ENCODE peak calls at places on chromosomes 2 and 18, in nine cellular contexts. E, Q, W, C, K, F, M, G and Y are unnamed samples.

GRCh38 chr2:128563348-128563687 is 244.7 kb upstream of the HS6ST1 start:
- DNase-seq in E (peak), Q (no peak), G (no peak), K (no peak), C (no peak), W (peak), F (no peak), M (no peak), Y (peak)

GRCh38 chr2:177419274-177419673 is 26.7 kb downstream of the AGPS start:
- DNase-seq in W (peak), C (no peak), E (no peak), G (peak), F (no peak), K (no peak), M (no peak), Q (peak), Y (no peak)

GRCh38 chr2:12107849-12108420 is 361.5 kb downstream of the LPIN1 start:
- DNase-seq in E (no peak), C (no peak), M (no peak), F (no peak), Q (no peak), W (peak), G (no peak), K (no peak), Y (no peak)

GRCh38 chr2:27306136-27306535 is 2.1 kb downstream of the UCN start:
- DNase-seq in F (peak), C (no peak), E (peak), W (no peak), Q (no peak), M (no peak), G (no peak), K (no peak), Y (no peak)

GRCh38 chr18:7688580-7688979 is 121.5 kb downstream of the PTPRM start:
- DNase-seq in W (no peak), E (no peak), M (no peak), C (no peak), G (no peak), F (no peak), Q (no peak), K (no peak), Y (no peak)

GRCh38 chr2:184589261-184589660 is 9.1 kb upstream of the ZNF804A start:
- DNase-seq in Q (no peak), C (no peak), F (no peak), E (no peak), W (no peak), G (no peak), M (no peak), K (no peak), Y (no peak)

GRCh38 chr2:24787532-24787931 is 5.7 kb downstream of the PTRHD1 start:
- DNase-seq in C (no peak), K (no peak), Q (no peak), E (no peak), F (no peak), G (no peak), M (no peak), W (no peak), Y (no peak)

GRCh38 chr18:41751161-41751560 is 203.9 kb upstream of the PIK3C3 start:
- DNase-seq in Q (no peak), C (no peak), G (no peak), W (no peak), F (no peak), K (no peak), E (no peak), M (no peak), Y (no peak)

GRCh38 chr2:58571181-58571852 is 330.2 kb upstream of the FANCL start:
- DNase-seq in Q (peak), F (no peak), M (no peak), C (peak), E (no peak), G (peak), W (peak), K (peak), Y (no peak)

GRCh38 chr18:51621103-51621969 is 423.9 kb upstream of the MEX3C start:
- DNase-seq in W (peak), G (peak), K (peak), M (no peak), Q (peak), E (peak), C (peak), F (no peak), Y (peak)

GRCh38 chr18:63410792-63411191 is 11.5 kb downstream of the VPS4B start:
- DNase-seq in F (no peak), Q (peak), K (no peak), M (no peak), C (no peak), G (peak), E (no peak), W (peak), Y (no peak)

GRCh38 chr18:46061796-46062195 is 10.3 kb downstream of the PSTPIP2 start:
- DNase-seq in E (no peak), C (no peak), K (no peak), M (no peak), W (no peak), F (no peak), G (no peak), Q (no peak), Y (no peak)

GRCh38 chr2:171459498-171459897 is 25.5 kb downstream of the DCAF17 start:
- DNase-seq in K (no peak), W (no peak), F (no peak), C (no peak), M (no peak), G (no peak), Q (no peak), E (no peak), Y (no peak)

GRCh38 chr2:232776435-232776834 is at the start of gene KCNJ13:
- DNase-seq in G (no peak), E (no peak), M (no peak), W (peak), K (no peak), F (no peak), C (peak), Q (peak), Y (no peak)

GRCh38 chr2:218010838-218011616 is 8.2 kb upstream of the TNS1 start:
- DNase-seq in Q (peak), E (peak), F (no peak), K (peak), C (no peak), M (no peak), W (no peak), G (no peak), Y (no peak)

GRCh38 chr2:174575124-174575776 is 22.4 kb downstream of the WIPF1 start:
- DNase-seq in E (peak), G (no peak), M (no peak), F (no peak), C (no peak), W (no peak), K (no peak), Q (no peak), Y (no peak)

GRCh38 chr2:239970004-239970623 is 55.0 kb downstream of the NDUFA10 start:
- DNase-seq in K (no peak), M (no peak), G (no peak), F (no peak), W (no peak), C (no peak), E (no peak), Q (no peak), Y (no peak)

GRCh38 chr2:234827096-234827860 is 124.5 kb upstream of the SH3BP4 start:
- DNase-seq in F (no peak), E (no peak), M (no peak), W (peak), Q (no peak), C (no peak), K (no peak), G (peak), Y (no peak)

GRCh38 chr2:44295636-44296359 is 20.5 kb downstream of the SLC3A1 start:
- DNase-seq in Q (peak), K (no peak), C (no peak), E (no peak), G (no peak), W (no peak), M (no peak), F (no peak), Y (no peak)

GRCh38 chr18:12423820-12424219 is 16.1 kb downstream of the PRELID3A start:
- DNase-seq in Q (no peak), C (no peak), F (no peak), G (no peak), K (peak), W (no peak), E (no peak), M (no peak), Y (no peak)

GRCh38 chr2:203623104-203623503 is 83.3 kb upstream of the CD28 start:
- DNase-seq in K (no peak), M (no peak), Q (peak), E (no peak), C (no peak), G (no peak), F (no peak), W (peak), Y (no peak)

GRCh38 chr2:15943914-15944313 is 3.6 kb downstream of the MYCN start:
- DNase-seq in W (peak), G (no peak), F (no peak), Q (peak), M (no peak), K (peak), E (no peak), C (no peak), Y (no peak)

GRCh38 chr18:21904856-21905255 is 164.3 kb downstream of the MIB1 start:
- DNase-seq in K (no peak), G (no peak), Q (no peak), M (no peak), C (no peak), W (no peak), F (no peak), E (peak), Y (peak)

GRCh38 chr2:97848347-97848746 is 135.0 kb downstream of the ZAP70 start:
- DNase-seq in K (no peak), M (no peak), G (no peak), F (no peak), Q (no peak), C (no peak), E (no peak), W (no peak), Y (no peak)

GRCh38 chr18:74257083-74257482 is 34.7 kb downstream of the CYB5A start:
- DNase-seq in G (no peak), M (no peak), E (no peak), W (no peak), F (no peak), Q (no peak), C (no peak), K (no peak), Y (no peak)

GRCh38 chr2:224881846-224882245 is 160.4 kb downstream of the DOCK10 start:
- DNase-seq in W (no peak), M (no peak), Q (no peak), K (no peak), C (no peak), E (no peak), G (no peak), F (no peak), Y (no peak)

GRCh38 chr2:60806988-60807681 is 51.1 kb downstream of the PAPOLG start:
- DNase-seq in K (peak), M (peak), C (no peak), F (no peak), E (no peak), G (no peak), W (peak), Q (peak), Y (no peak)

GRCh38 chr18:79905389-79905911 is 46.0 kb downstream of the SLC66A2 start:
- DNase-seq in C (no peak), F (peak), G (no peak), K (no peak), E (peak), W (peak), M (no peak), Q (no peak), Y (peak)

GRCh38 chr18:14089176-14089575 is 43.1 kb downstream of the ZNF519 start:
- DNase-seq in E (no peak), W (no peak), M (no peak), F (no peak), G (no peak), C (no peak), K (no peak), Q (peak), Y (no peak)

GRCh38 chr18:2948038-2948437 is 64.9 kb downstream of the LPIN2 start:
- DNase-seq in C (peak), W (peak), K (no peak), M (no peak), G (no peak), Q (no peak), E (no peak), F (no peak), Y (no peak)

GRCh38 chr2:54965425-54965824 is 84.8 kb downstream of the RTN4 start:
- DNase-seq in K (no peak), E (no peak), Q (peak), C (no peak), W (no peak), G (no peak), M (no peak), F (no peak), Y (no peak)

GRCh38 chr18:8871484-8871883 is 166.1 kb downstream of the MTCL1 start:
- DNase-seq in W (no peak), K (no peak), F (no peak), Q (no peak), G (no peak), E (no peak), C (no peak), M (no peak), Y (no peak)

GRCh38 chr18:59549797-59550516 is 147.3 kb downstream of the CCBE1 start:
- DNase-seq in W (no peak), Q (no peak), G (no peak), M (no peak), E (peak), C (no peak), K (no peak), F (no peak), Y (peak)

GRCh38 chr2:207161724-207162123 is 4.0 kb downstream of the KLF7 start:
- DNase-seq in K (no peak), F (no peak), E (no peak), Q (no peak), W (peak), M (no peak), C (no peak), G (no peak), Y (no peak)